ENCODE peak calls at places on chromosomes 3 and 15, in seven cellular contexts. P is GM13976; V is astrocyte of the spinal cord; I is CD8-positive, alpha-beta T cell; Q is HFFc6; U is fibroblast of lung; D is Calu3. T is an unnamed sample.

GRCh38 chr3:168154101-168154500 is 58.4 kb upstream of the GOLIM4 start:
- DNase-seq in I (no peak), Q (no peak), V (no peak), D (no peak), U (no peak), P (no peak), T (peak; percentile 20)

GRCh38 chr15:73927003-73927475 is 777 bp downstream of the LOXL1 start:
- DNase-seq in V (no peak), D (peak; percentile 67), P (peak; percentile 62), U (no peak), I (no peak), Q (no peak), T (no peak)

GRCh38 chr15:35252351-35252865 is 167.3 kb upstream of the NANOGP8 start:
- DNase-seq in U (no peak), V (no peak), Q (no peak), I (no peak), P (no peak), D (no peak), T (no peak)

GRCh38 chr3:149975919-149976318 is 5.2 kb upstream of the PFN2 start:
- DNase-seq in P (peak; percentile 29), D (no peak), U (no peak), Q (no peak), I (no peak), V (no peak), T (no peak)

GRCh38 chr15:97248376-97248775 is 712.1 kb upstream of the ARRDC4 start:
- DNase-seq in P (no peak), V (peak; percentile 0), Q (no peak), D (no peak), U (no peak), I (no peak), T (no peak)

GRCh38 chr15:60713096-60714084 is 234.4 kb upstream of the ICE2 start:
- DNase-seq in Q (no peak), V (peak; percentile 36), U (peak; percentile 75), D (no peak), P (no peak), I (no peak), T (peak; percentile 40)

GRCh38 chr3:136193273-136194043 is 2.7 kb downstream of the MSL2 start:
- DNase-seq in D (no peak), V (peak; percentile 40), P (no peak), I (no peak), U (no peak), Q (no peak), T (peak; percentile 24)

GRCh38 chr15:71044006-71044405 is 71.3 kb upstream of the THSD4 start:
- DNase-seq in D (no peak), V (peak; percentile 35), U (peak; percentile 79), P (no peak), I (no peak), Q (peak; percentile 72), T (peak; percentile 87)

GRCh38 chr3:189419683-189420082 is 211.5 kb upstream of the TP63 start:
- DNase-seq in V (no peak), I (no peak), Q (no peak), D (no peak), U (no peak), P (no peak), T (peak; percentile 2)

GRCh38 chr3:4512895-4513616 is 19.9 kb downstream of the ITPR1 start:
- DNase-seq in Q (no peak), V (no peak), U (no peak), P (no peak), D (no peak), I (no peak), T (no peak)

GRCh38 chr3:95775486-95776094 is 1038.8 kb upstream of the EPHA6 start:
- DNase-seq in I (no peak), U (no peak), D (no peak), P (no peak), Q (no peak), V (no peak), T (no peak)

DNA sequence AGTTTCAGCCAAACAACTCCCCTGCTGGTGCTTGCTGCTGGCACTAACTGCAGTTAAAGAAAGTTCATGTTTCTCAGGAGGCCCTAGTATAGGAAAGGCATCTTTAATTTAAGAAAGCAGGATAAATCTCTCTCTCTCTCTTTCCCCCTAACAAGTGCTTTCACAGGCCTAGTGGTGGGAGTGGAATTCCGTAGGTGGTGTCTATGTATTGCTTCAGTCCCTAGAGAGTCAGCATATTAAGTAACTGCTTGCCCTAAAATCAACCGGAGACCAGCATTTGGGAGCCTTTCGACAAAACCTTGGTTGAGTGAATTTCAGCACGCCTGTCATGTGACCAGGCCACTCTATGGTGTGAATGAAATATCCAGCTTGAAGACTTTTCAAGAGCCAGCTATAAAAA is 169.2 kb upstream of the TGFBR2 start:
- DNase-seq in I (no peak), V (peak; percentile 51), P (no peak), D (no peak), U (peak; percentile 75), Q (no peak), T (peak; percentile 82)
- TF ChIP-seq CTCF in I (no peak), V (peak; percentile 8), P (no peak), D (no peak), U (no peak), Q (no peak), T (peak; percentile 37)

DNA sequence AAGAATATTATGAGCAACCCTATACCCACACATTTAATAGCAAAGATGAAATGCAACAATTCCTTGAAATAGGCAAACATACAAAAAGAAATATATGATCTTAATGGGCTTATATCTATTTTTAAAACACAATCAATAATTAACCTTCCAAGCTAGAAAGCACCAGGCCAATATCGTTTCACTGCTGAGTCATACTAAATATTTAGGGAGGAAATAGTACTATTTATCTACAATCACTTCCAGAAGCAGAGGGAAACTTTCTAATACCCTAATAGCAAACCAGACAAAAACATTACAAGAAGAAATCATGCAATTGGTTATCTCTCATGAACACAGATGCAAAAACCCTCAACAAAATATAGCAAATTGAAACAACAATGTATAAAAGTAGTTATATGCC is 207.8 kb downstream of the MTHFS start:
- DNase-seq in D (no peak), V (no peak), Q (no peak), U (no peak), I (no peak), P (no peak), T (no peak)
- TF ChIP-seq CTCF in D (no peak), V (no peak), Q (no peak), U (no peak), I (no peak), P (no peak), T (no peak)

GRCh38 chr3:128408693-128409620 is 57.7 kb downstream of the DNAJB8 start:
- DNase-seq in I (no peak), Q (no peak), U (no peak), V (no peak), P (no peak), D (peak; percentile 36), T (no peak)
- TF ChIP-seq CTCF in I (no peak), Q (peak; percentile 52), U (no peak), V (peak; percentile 22), P (no peak), D (peak; percentile 26), T (no peak)

DNA sequence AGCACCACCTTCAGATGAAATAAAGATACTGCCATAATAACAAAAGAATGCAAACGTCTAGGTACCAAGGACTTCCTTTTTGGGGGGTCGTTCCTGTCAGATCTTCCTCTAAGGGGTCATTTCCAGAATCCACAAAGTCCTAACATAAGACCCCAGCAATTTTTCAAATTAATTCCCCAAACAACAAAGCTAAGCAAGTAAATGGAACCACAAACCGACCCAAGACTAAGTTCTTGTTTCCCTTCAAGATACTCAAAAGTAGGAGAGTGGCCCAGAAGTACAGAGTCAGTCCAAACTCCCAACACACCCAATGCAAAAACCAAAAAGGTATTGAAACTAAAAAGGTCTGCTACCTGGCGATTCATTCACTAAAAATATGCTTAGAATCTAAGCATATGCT is 1.2 kb downstream of the RYK start:
- DNase-seq in Q (no peak), I (no peak), U (no peak), V (peak; percentile 22), P (no peak), D (no peak), T (no peak)
- TF ChIP-seq CTCF in Q (no peak), I (no peak), U (no peak), V (no peak), P (no peak), D (no peak), T (peak; percentile 0)

DNA sequence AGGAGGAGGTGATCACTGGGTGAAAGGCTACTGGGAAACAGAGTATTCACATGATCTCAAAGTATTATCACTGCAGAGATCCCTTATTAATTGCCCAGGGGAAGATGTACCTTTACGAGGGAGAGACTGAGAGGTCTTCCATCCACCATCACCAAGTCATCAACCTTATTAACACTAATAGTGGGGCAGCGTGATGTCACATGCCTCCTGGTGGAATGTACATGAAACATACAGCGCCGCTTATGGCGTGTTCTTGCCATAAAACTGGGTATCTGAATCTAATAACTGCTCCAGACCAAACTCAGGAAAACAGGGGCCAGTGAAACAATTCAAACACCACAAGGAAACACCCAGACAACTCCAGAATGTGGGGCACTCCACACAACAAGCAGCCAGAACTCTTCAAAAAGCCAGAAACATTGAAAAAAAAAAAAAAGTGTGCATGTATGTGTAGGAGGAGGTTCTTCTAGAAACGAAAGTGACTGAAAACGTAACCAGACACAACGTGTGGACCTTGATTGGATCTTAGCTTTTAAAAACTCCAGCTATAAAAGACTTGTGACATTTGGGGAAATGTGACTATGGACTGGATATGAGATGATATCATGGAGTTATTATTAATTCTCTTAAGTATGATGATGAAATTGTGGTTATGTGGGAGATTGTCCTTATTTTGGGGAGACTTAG is 4.6 kb downstream of the STIMATE start:
- DNase-seq in Q (peak; percentile 25), D (no peak), U (no peak), I (no peak), P (peak; percentile 68), V (no peak), T (peak; percentile 46)
- TF ChIP-seq CTCF in Q (peak; percentile 54), D (no peak), U (no peak), I (peak; percentile 24), P (no peak), V (peak; percentile 7), T (peak; percentile 9)

GRCh38 chr3:19250959-19251610 is 102.8 kb downstream of the KCNH8 start:
- DNase-seq in P (no peak), D (peak; percentile 5), I (no peak), Q (no peak), U (no peak), V (no peak), T (no peak)

GRCh38 chr3:19254784-19255338 is 106.6 kb downstream of the KCNH8 start:
- DNase-seq in D (no peak), P (no peak), U (no peak), Q (no peak), I (no peak), V (no peak), T (no peak)

GRCh38 chr3:19254189-19254588 is 105.9 kb downstream of the KCNH8 start:
- DNase-seq in U (no peak), P (no peak), I (no peak), V (no peak), D (no peak), Q (no peak), T (no peak)

DNA sequence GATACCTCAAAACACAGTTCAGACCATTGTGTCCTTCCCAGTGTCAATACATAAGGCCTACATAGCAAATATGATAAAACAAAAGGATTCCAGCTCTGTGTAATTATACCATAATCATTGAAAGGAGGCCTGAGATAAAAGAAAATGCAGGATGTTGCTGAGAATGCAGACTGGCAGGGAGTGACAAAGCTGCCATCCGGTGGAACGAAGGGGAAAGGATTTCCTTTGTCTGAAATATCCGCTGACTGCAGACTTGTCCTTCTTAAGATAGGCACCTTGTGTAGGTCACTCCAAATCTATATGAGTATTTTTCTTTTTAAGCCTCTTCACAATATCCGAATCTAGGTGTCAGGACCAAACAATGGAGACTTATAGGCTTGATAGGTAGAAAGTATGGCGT is 108.0 kb downstream of the KCNH8 start:
- DNase-seq in P (no peak), D (no peak), U (no peak), I (no peak), Q (no peak), V (no peak), T (no peak)
- TF ChIP-seq CTCF in P (no peak), D (no peak), U (no peak), I (no peak), Q (no peak), V (no peak), T (no peak)